ENCODE peak calls at places on chromosomes 11 and 22, in eight cellular contexts. One of them, this sample, is unnamed.

GRCh38 chr22:23925020-23925606 is 30.9 kb downstream of the MIF start:
- DNase-seq in glomerular endothelial cell: no peak
- DNase-seq in activated gamma-delta T cell treated with Interleukin-2 at 50 U/mL for 16 hours: no peak
- DNase-seq in GM04504: no peak
- DNase-seq in activated naive CD4-positive, alpha-beta T cell treated with Interleukin-2 at 50 U/mL for 16 hours: no peak
- DNase-seq in NCI-H1092 treated with DMSO at 0.1 percent for 48 hours: peak
- DNase-seq in GM20000: no peak
- DNase-seq in stimulated activated CD8-positive, alpha-beta memory T cell treated with anti-CD3 and anti-CD28 coated beads, Interleukin-7, amount 100 ng/mL, for 1 hour: no peak
- DNase-seq in this sample: no peak

GRCh38 chr11:14308114-14308896 is 50.7 kb downstream of the RRAS2 start:
- DNase-seq in glomerular endothelial cell: no peak
- DNase-seq in activated gamma-delta T cell treated with Interleukin-2 at 50 U/mL for 16 hours: no peak
- DNase-seq in GM04504: peak
- DNase-seq in activated naive CD4-positive, alpha-beta T cell treated with Interleukin-2 at 50 U/mL for 16 hours: no peak
- DNase-seq in NCI-H1092 treated with DMSO at 0.1 percent for 48 hours: peak
- DNase-seq in GM20000: peak
- DNase-seq in stimulated activated CD8-positive, alpha-beta memory T cell treated with anti-CD3 and anti-CD28 coated beads, Interleukin-7, amount 100 ng/mL, for 1 hour: no peak
- DNase-seq in this sample: peak

GRCh38 chr11:81237139-81237538 is 1496.5 kb downstream of the FAM181B start:
- DNase-seq in glomerular endothelial cell: no peak
- DNase-seq in activated gamma-delta T cell treated with Interleukin-2 at 50 U/mL for 16 hours: no peak
- DNase-seq in GM04504: no peak
- DNase-seq in activated naive CD4-positive, alpha-beta T cell treated with Interleukin-2 at 50 U/mL for 16 hours: no peak
- DNase-seq in NCI-H1092 treated with DMSO at 0.1 percent for 48 hours: peak
- DNase-seq in GM20000: peak
- DNase-seq in stimulated activated CD8-positive, alpha-beta memory T cell treated with anti-CD3 and anti-CD28 coated beads, Interleukin-7, amount 100 ng/mL, for 1 hour: no peak
- DNase-seq in this sample: peak

GRCh38 chr22:43823353-43823908 is 11.3 kb upstream of the EFCAB6 start:
- DNase-seq in glomerular endothelial cell: no peak
- DNase-seq in activated gamma-delta T cell treated with Interleukin-2 at 50 U/mL for 16 hours: no peak
- DNase-seq in GM04504: no peak
- DNase-seq in activated naive CD4-positive, alpha-beta T cell treated with Interleukin-2 at 50 U/mL for 16 hours: no peak
- DNase-seq in NCI-H1092 treated with DMSO at 0.1 percent for 48 hours: peak
- DNase-seq in GM20000: no peak
- DNase-seq in stimulated activated CD8-positive, alpha-beta memory T cell treated with anti-CD3 and anti-CD28 coated beads, Interleukin-7, amount 100 ng/mL, for 1 hour: no peak
- DNase-seq in this sample: no peak

GRCh38 chr11:19673924-19674390 is 38.7 kb upstream of the NAV2 start:
- DNase-seq in glomerular endothelial cell: no peak
- DNase-seq in activated gamma-delta T cell treated with Interleukin-2 at 50 U/mL for 16 hours: no peak
- DNase-seq in GM04504: no peak
- DNase-seq in activated naive CD4-positive, alpha-beta T cell treated with Interleukin-2 at 50 U/mL for 16 hours: no peak
- DNase-seq in NCI-H1092 treated with DMSO at 0.1 percent for 48 hours: peak
- DNase-seq in GM20000: no peak
- DNase-seq in stimulated activated CD8-positive, alpha-beta memory T cell treated with anti-CD3 and anti-CD28 coated beads, Interleukin-7, amount 100 ng/mL, for 1 hour: no peak
- DNase-seq in this sample: peak

GRCh38 chr11:46015941-46016340 is 93.5 kb downstream of the LARGE2 start:
- DNase-seq in glomerular endothelial cell: no peak
- DNase-seq in activated gamma-delta T cell treated with Interleukin-2 at 50 U/mL for 16 hours: no peak
- DNase-seq in GM04504: no peak
- DNase-seq in activated naive CD4-positive, alpha-beta T cell treated with Interleukin-2 at 50 U/mL for 16 hours: no peak
- DNase-seq in NCI-H1092 treated with DMSO at 0.1 percent for 48 hours: no peak
- DNase-seq in GM20000: no peak
- DNase-seq in stimulated activated CD8-positive, alpha-beta memory T cell treated with anti-CD3 and anti-CD28 coated beads, Interleukin-7, amount 100 ng/mL, for 1 hour: no peak
- DNase-seq in this sample: no peak

GRCh38 chr11:65487467-65488272 is 11.2 kb upstream of the MALAT1 start:
- DNase-seq in glomerular endothelial cell: peak
- DNase-seq in activated gamma-delta T cell treated with Interleukin-2 at 50 U/mL for 16 hours: no peak
- DNase-seq in GM04504: peak
- DNase-seq in activated naive CD4-positive, alpha-beta T cell treated with Interleukin-2 at 50 U/mL for 16 hours: no peak
- DNase-seq in NCI-H1092 treated with DMSO at 0.1 percent for 48 hours: peak
- DNase-seq in GM20000: peak
- DNase-seq in stimulated activated CD8-positive, alpha-beta memory T cell treated with anti-CD3 and anti-CD28 coated beads, Interleukin-7, amount 100 ng/mL, for 1 hour: no peak
- DNase-seq in this sample: peak

GRCh38 chr11:87290304-87290922 is 252.7 kb downstream of the TMEM135 start:
- DNase-seq in glomerular endothelial cell: peak
- DNase-seq in activated gamma-delta T cell treated with Interleukin-2 at 50 U/mL for 16 hours: no peak
- DNase-seq in GM04504: peak
- DNase-seq in activated naive CD4-positive, alpha-beta T cell treated with Interleukin-2 at 50 U/mL for 16 hours: no peak
- DNase-seq in NCI-H1092 treated with DMSO at 0.1 percent for 48 hours: peak
- DNase-seq in GM20000: peak
- DNase-seq in stimulated activated CD8-positive, alpha-beta memory T cell treated with anti-CD3 and anti-CD28 coated beads, Interleukin-7, amount 100 ng/mL, for 1 hour: no peak
- DNase-seq in this sample: peak

GRCh38 chr11:67412495-67413179 is 2.8 kb upstream of the CARNS1 start:
- DNase-seq in glomerular endothelial cell: no peak
- DNase-seq in activated gamma-delta T cell treated with Interleukin-2 at 50 U/mL for 16 hours: no peak
- DNase-seq in GM04504: no peak
- DNase-seq in activated naive CD4-positive, alpha-beta T cell treated with Interleukin-2 at 50 U/mL for 16 hours: no peak
- DNase-seq in NCI-H1092 treated with DMSO at 0.1 percent for 48 hours: no peak
- DNase-seq in GM20000: no peak
- DNase-seq in stimulated activated CD8-positive, alpha-beta memory T cell treated with anti-CD3 and anti-CD28 coated beads, Interleukin-7, amount 100 ng/mL, for 1 hour: no peak
- DNase-seq in this sample: no peak

GRCh38 chr11:12968101-12968500 is 41.0 kb upstream of the RASSF10 start:
- DNase-seq in glomerular endothelial cell: no peak
- DNase-seq in activated gamma-delta T cell treated with Interleukin-2 at 50 U/mL for 16 hours: no peak
- DNase-seq in GM04504: no peak
- DNase-seq in activated naive CD4-positive, alpha-beta T cell treated with Interleukin-2 at 50 U/mL for 16 hours: no peak
- DNase-seq in NCI-H1092 treated with DMSO at 0.1 percent for 48 hours: no peak
- DNase-seq in GM20000: no peak
- DNase-seq in stimulated activated CD8-positive, alpha-beta memory T cell treated with anti-CD3 and anti-CD28 coated beads, Interleukin-7, amount 100 ng/mL, for 1 hour: no peak
- DNase-seq in this sample: no peak

This sample was measured in G401.